ENCODE peak calls at places on chromosomes 11 and 22, in seven cellular contexts. Y is RWPE1, Q is caudate nucleus, Z is GM23338, V is fibroblast of lung, U is GM13977, N is amygdala. E is an unnamed sample.

GRCh38 chr22:44394246-44395115 is 81.7 kb upstream of the SHISAL1 start:
- DNase-seq in Y (no peak), Q (no peak), Z (no peak), V (no peak), U (no peak), N (no peak), E (no peak)

GRCh38 chr11:116888884-116889549 is 51.6 kb upstream of the APOA1 start:
- DNase-seq in Y (no peak), Q (no peak), Z (no peak), V (no peak), U (no peak), N (no peak), E (no peak)

GRCh38 chr11:11709447-11710239 is 87.8 kb upstream of the GALNT18 start:
- DNase-seq in Y (no peak), Q (no peak), Z (no peak), V (no peak), U (no peak), N (no peak), E (no peak)

GRCh38 chr11:13606701-13607100 is 61.8 kb upstream of the FAR1 start:
- DNase-seq in Y (no peak), Q (no peak), Z (no peak), V (no peak), U (no peak), N (no peak), E (no peak)

GRCh38 chr11:35605691-35606090 is 12.6 kb upstream of the FJX1 start:
- DNase-seq in Y (no peak), Q (peak; percentile 30), Z (no peak), V (peak; percentile 59), U (no peak), N (no peak), E (no peak)

GRCh38 chr11:30902929-30903328 is 316.8 kb upstream of the MPPED2 start:
- DNase-seq in Y (no peak), Q (no peak), Z (no peak), V (no peak), U (no peak), N (no peak), E (no peak)

GRCh38 chr22:24096401-24097115 is 84.7 kb upstream of the SUSD2 start:
- DNase-seq in Y (no peak), Q (no peak), Z (no peak), V (no peak), U (no peak), N (no peak), E (no peak)

GRCh38 chr22:19172213-19173046 is 6.1 kb downstream of the SLC25A1 start:
- DNase-seq in Y (no peak), Q (no peak), Z (no peak), V (no peak), U (no peak), N (no peak), E (no peak)

GRCh38 chr11:12109591-12110196 is 696 bp upstream of the MICAL2 start:
- DNase-seq in Y (no peak), Q (no peak), Z (no peak), V (no peak), U (no peak), N (no peak), E (no peak)

GRCh38 chr22:30094804-30095203 is 14.5 kb downstream of the HORMAD2 start:
- DNase-seq in Y (no peak), Q (no peak), Z (peak; percentile 23), V (no peak), U (no peak), N (no peak), E (no peak)

GRCh38 chr11:66851698-66852465 is 5.0 kb upstream of the LRFN4 start:
- DNase-seq in Y (no peak), Q (no peak), Z (peak; percentile 78), V (no peak), U (no peak), N (no peak), E (no peak)

GRCh38 chr11:67465190-67465522 is 3.9 kb downstream of the TMEM134 start:
- DNase-seq in Y (no peak), Q (no peak), Z (peak; percentile 32), V (no peak), U (no peak), N (no peak), E (no peak)

GRCh38 chr11:57370251-57370650 is 10.7 kb downstream of the PRG3 start:
- DNase-seq in Y (peak; percentile 39), Q (no peak), Z (no peak), V (no peak), U (no peak), N (no peak), E (no peak)

GRCh38 chr11:120184371-120184945 is 26.4 kb upstream of the OAF start:
- DNase-seq in Y (no peak), Q (no peak), Z (no peak), V (no peak), U (no peak), N (no peak), E (no peak)

E was measured in stimulated activated CD8-positive, alpha-beta memory T cell treated with anti-CD3 and anti-CD28 coated beads, Interleukin-15, amount 100 ng/mL, for 4 hours.